ENCODE peak calls at places on chromosomes 13 and 19, in four cellular contexts. K is neural crest cell, H is dorsolateral prefrontal cortex, V is cardiac fibroblast. L is an unnamed sample.

GRCh38 chr19:5691205-5691929 is 1.3 kb downstream of the RPL36 start:
- DNase-seq in V (peak; percentile 61), H (no peak), K (no peak), L (no peak)

GRCh38 chr19:28213476-28214082 is 999.4 kb downstream of the UQCRFS1 start:
- DNase-seq in V (peak; percentile 8), K (no peak), H (no peak), L (no peak)

GRCh38 chr19:33982706-33983105 is 186.0 kb downstream of the KCTD15 start:
- DNase-seq in H (no peak), K (no peak), V (no peak), L (no peak)

GRCh38 chr19:18388328-18389094 is 2.6 kb downstream of the GDF15 start:
- DNase-seq in K (peak; percentile 90), H (peak; percentile 77), V (peak; percentile 61), L (peak; percentile 84)

GRCh38 chr19:11949201-11949600 is 15.6 kb upstream of the ZNF763 start:
- DNase-seq in V (peak; percentile 26), K (no peak), H (no peak), L (no peak)

GRCh38 chr13:36417328-36417727 is 15.0 kb upstream of the CCNA1 start:
- DNase-seq in V (no peak), H (no peak), K (no peak), L (no peak)

GRCh38 chr19:31450696-31451095 is 101.5 kb upstream of the TSHZ3 start:
- DNase-seq in V (peak; percentile 7), K (no peak), H (no peak), L (no peak)

GRCh38 chr13:106109391-106109791 is 426.1 kb downstream of the EFNB2 start:
- DNase-seq in H (no peak), V (peak; percentile 55), K (no peak), L (no peak)

GRCh38 chr13:111548805-111549204 is 228.4 kb downstream of the TEX29 start:
- DNase-seq in K (no peak), V (no peak), H (no peak), L (no peak)

GRCh38 chr19:45613926-45614725 is 12.1 kb upstream of the GPR4 start:
- DNase-seq in K (no peak), H (no peak), V (peak; percentile 93), L (no peak)

GRCh38 chr13:72151241-72151640 is 284.2 kb upstream of the DACH1 start:
- DNase-seq in H (no peak), K (no peak), V (peak; percentile 56), L (no peak)

GRCh38 chr19:8355631-8356402 is 8.1 kb upstream of the ANGPTL4 start:
- DNase-seq in K (no peak), H (no peak), V (peak; percentile 99), L (no peak)

GRCh38 chr19:33670398-33670797 is 48.6 kb downstream of the CHST8 start:
- DNase-seq in V (no peak), H (no peak), K (no peak), L (no peak)

GRCh38 chr19:54436031-54436523 is 12.9 kb upstream of the LENG8 start:
- DNase-seq in K (no peak), V (no peak), H (no peak), L (no peak)

GRCh38 chr19:54435551-54436016 is 13.4 kb upstream of the LENG8 start:
- DNase-seq in V (no peak), H (no peak), K (no peak), L (no peak)

GRCh38 chr19:54440641-54441040 is 8.4 kb upstream of the LENG8 start:
- DNase-seq in H (no peak), K (no peak), V (no peak), L (no peak)

GRCh38 chr19:54436561-54437229 is 12.3 kb upstream of the LENG8 start:
- DNase-seq in K (no peak), V (no peak), H (no peak), L (no peak)

GRCh38 chr19:54439174-54439851 is 9.7 kb upstream of the LENG8 start:
- DNase-seq in V (peak; percentile 37), K (peak; percentile 59), H (peak; percentile 80), L (no peak)
- TF ChIP-seq CTCF in V (peak; percentile 45), K (peak; percentile 60), H (peak; percentile 69), L (peak; percentile 61)

GRCh38 chr19:41922585-41922984 is 5.7 kb downstream of the ERFL start:
- DNase-seq in V (no peak), H (no peak), K (no peak), L (no peak)

GRCh38 chr19:41919948-41920712 is 8.1 kb downstream of the ERFL start:
- DNase-seq in K (no peak), H (no peak), V (no peak), L (no peak)

GRCh38 chr19:41921280-41922219 is 6.7 kb downstream of the ERFL start:
- DNase-seq in K (no peak), V (no peak), H (no peak), L (no peak)

GRCh38 chr19:41922220-41922576 is 6.1 kb downstream of the ERFL start:
- DNase-seq in V (no peak), K (no peak), H (no peak), L (no peak)

DNA sequence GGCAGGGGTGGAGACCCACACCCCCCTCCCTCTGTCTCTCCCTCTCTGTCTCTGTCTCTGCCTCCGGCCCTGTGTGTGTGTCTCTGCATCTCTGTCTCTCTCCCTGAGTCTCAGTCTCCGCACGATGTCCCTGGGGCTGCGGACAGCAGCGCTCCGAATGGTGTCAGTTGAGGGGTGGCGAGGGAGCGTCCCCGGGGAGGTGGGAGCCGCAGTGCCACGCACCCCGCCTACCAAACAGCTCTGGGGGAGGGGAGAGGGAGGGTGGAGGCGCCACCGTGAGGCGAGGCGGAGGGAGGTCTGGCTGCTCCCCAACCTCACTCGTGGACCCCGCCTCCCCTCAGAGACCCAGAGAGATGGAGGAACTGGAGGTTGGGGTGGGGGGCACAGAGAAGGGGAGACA is 7.4 kb downstream of the ERFL start:
- DNase-seq in H (no peak), V (no peak), K (no peak), L (no peak)
- TF ChIP-seq CTCF in H (no peak), V (no peak), K (no peak), L (no peak)

DNA sequence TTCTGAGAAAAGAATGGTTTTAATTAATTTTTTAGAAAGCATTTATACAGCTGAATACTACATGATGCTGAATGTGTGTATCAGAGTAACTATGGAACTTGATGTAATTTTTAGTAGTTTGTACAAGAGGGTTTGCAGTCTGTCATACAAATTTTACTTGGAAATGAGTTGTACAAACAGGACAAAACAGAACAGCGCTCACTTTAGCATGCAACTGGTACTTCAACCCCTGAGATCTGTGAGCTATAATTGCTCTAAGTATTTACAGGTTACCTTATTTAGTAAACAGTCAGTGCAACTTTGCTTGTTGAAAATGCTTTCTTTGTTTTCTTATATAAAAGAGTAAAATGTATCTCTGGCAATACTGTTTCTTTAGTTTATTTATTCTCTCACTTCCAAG is 719 bp downstream of the TNFRSF19 start:
- DNase-seq in K (no peak), V (peak; percentile 22), H (no peak), L (no peak)
- TF ChIP-seq CTCF in K (peak; percentile 50), V (peak; percentile 11), H (no peak), L (peak; percentile 8)

DNA sequence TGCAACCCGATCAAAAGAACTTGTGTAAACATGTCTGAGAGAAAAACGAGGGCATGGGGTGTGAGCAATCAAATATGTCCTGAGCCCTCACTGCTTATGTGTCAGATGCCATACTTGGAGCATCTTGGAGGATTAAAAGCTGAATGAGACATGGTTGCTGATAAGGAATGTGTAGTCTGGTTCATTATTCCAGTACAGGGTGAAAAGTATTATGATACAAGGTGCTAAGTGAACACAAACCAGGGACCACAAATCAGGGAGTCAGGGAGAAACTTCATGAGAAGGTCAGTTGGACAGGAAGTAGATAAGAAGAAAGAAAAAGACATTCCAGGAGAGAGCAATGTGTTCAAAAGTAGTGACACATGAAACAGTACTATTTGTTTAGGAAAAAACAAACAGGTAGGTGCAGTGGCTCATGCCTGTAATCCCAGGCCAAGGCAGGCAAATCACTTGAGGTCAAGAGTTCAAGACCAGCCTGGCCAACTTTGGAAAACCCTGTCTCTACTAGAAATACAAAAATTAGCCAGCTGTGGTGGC is 2.0 kb upstream of the RCBTB1 start:
- DNase-seq in V (peak; percentile 64), H (no peak), K (no peak), L (no peak)
- TF ChIP-seq CTCF in V (no peak), H (no peak), K (no peak), L (no peak)

DNA sequence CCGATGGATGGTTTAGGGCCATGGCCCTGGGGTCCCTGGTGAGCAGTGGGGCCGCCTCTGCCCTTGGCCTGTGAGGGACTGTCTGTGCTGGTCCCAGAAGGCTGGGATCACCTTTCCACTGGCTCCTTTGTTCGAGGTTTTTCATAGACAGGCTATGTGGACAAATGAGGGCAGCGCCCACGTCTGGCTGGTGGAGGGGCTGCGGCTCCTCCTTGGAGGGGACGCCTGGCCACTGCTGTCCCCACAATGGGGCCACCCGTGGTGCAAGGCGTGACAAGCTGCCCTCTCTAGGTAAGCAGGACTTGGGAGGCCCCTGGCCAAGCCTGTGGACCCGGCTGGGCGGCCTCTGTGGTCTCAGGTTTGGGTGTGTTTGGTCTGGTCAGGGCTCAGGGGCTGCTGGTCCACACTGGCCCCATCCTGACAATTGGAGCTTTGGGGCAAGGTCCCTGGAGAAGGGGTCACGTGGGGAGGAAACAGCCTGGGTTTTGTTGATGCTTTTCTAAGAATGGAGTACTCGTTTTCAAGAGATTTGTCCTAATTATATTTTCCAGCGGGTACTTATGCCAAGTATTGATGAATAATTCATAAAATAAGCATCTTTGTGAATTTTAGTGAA is 33.3 kb downstream of the MCF2L start:
- DNase-seq in K (peak; percentile 46), V (no peak), H (no peak), L (no peak)
- TF ChIP-seq CTCF in K (peak; percentile 54), V (no peak), H (no peak), L (peak; percentile 51)

DNA sequence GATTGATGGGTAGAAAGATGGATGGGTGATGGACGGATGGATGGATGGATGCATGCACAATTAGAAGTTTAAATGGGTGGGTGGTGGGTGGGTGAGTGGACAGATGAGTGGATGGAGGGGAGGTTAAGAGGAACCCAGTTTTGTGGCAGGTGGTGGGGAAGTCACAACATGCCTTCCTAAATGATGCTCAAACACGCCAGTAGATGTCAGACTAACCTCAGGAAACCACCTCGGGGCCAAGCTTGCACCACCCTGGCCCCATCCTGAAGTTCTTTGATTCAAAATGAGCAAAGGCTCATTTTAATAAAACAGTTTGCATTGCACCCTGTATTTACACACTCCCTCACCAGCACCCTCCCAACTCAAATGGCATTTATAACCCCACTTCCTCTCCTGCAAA is 91.3 kb upstream of the CACNA1A start:
- DNase-seq in V (peak; percentile 81), K (peak; percentile 36), H (peak; percentile 67), L (peak; percentile 22)
- TF ChIP-seq CTCF in V (peak; percentile 59), K (peak; percentile 88), H (peak; percentile 81), L (peak; percentile 83)

GRCh38 chr13:39149896-39150295 is 111.6 kb downstream of the NHLRC3 start:
- DNase-seq in H (no peak), V (no peak), K (no peak), L (no peak)
- TF ChIP-seq CTCF in H (no peak), V (no peak), K (no peak), L (no peak)

GRCh38 chr13:67366533-67366932 is 136.4 kb upstream of the PCDH9 start:
- DNase-seq in H (no peak), V (peak; percentile 66), K (no peak), L (no peak)
- TF ChIP-seq CTCF in H (no peak), V (peak; percentile 36), K (peak; percentile 29), L (peak; percentile 14)

GRCh38 chr13:102197193-102197592 is 204.7 kb downstream of the FGF14 start:
- DNase-seq in K (no peak), V (peak; percentile 53), H (no peak), L (no peak)
- TF ChIP-seq CTCF in K (no peak), V (peak; percentile 27), H (no peak), L (no peak)

L was measured in progenitor cell of endocrine pancreas.